ENCODE peak calls at places on chromosomes 11 and 22, in four cellular contexts. A is HepG2, I is GM23338, X is K562. M is an unnamed sample.

GRCh38 chr11:32838505-32839274 is 9.0 kb downstream of the PRRG4 start:
- ATAC-seq in X (no peak), A (no peak), I (peak), M (no peak)

GRCh38 chr11:58941838-58942237 is 2.5 kb downstream of the GLYATL1 start:
- ATAC-seq in A (no peak), I (no peak), X (no peak), M (no peak)

GRCh38 chr11:67572747-67573419 is 10.7 kb upstream of the GSTP1 start:
- ATAC-seq in X (peak), A (peak), I (peak), M (peak)

GRCh38 chr11:70297341-70297740 is 26.9 kb downstream of the PPFIA1 start:
- ATAC-seq in X (no peak), I (no peak), A (no peak), M (no peak)

GRCh38 chr11:108432783-108433182 is 34.5 kb downstream of the C11orf65 start:
- ATAC-seq in X (no peak), I (no peak), A (no peak), M (no peak)

GRCh38 chr11:18780329-18780728 is 11.3 kb downstream of the PTPN5 start:
- ATAC-seq in I (peak), X (no peak), A (no peak), M (peak)

GRCh38 chr11:116375221-116375620 is 397.6 kb downstream of the BUD13 start:
- ATAC-seq in A (peak), I (no peak), X (no peak), M (no peak)

GRCh38 chr11:9495780-9496514 is 35.1 kb downstream of the ZNF143 start:
- ATAC-seq in A (no peak), X (peak), I (no peak), M (no peak)

GRCh38 chr11:134270250-134270714 is 5.9 kb upstream of the GLB1L3 start:
- ATAC-seq in X (peak), I (peak), A (peak), M (no peak)

GRCh38 chr11:128727811-128728431 is 34.0 kb downstream of the FLI1 start:
- ATAC-seq in X (peak), A (no peak), I (no peak), M (no peak)

GRCh38 chr11:108871152-108871551 is 206.3 kb downstream of the DDX10 start:
- ATAC-seq in A (peak), X (peak), I (peak), M (no peak)

GRCh38 chr11:20194470-20194869 is 34.2 kb upstream of the DBX1 start:
- ATAC-seq in A (no peak), I (no peak), X (no peak), M (no peak)

DNA sequence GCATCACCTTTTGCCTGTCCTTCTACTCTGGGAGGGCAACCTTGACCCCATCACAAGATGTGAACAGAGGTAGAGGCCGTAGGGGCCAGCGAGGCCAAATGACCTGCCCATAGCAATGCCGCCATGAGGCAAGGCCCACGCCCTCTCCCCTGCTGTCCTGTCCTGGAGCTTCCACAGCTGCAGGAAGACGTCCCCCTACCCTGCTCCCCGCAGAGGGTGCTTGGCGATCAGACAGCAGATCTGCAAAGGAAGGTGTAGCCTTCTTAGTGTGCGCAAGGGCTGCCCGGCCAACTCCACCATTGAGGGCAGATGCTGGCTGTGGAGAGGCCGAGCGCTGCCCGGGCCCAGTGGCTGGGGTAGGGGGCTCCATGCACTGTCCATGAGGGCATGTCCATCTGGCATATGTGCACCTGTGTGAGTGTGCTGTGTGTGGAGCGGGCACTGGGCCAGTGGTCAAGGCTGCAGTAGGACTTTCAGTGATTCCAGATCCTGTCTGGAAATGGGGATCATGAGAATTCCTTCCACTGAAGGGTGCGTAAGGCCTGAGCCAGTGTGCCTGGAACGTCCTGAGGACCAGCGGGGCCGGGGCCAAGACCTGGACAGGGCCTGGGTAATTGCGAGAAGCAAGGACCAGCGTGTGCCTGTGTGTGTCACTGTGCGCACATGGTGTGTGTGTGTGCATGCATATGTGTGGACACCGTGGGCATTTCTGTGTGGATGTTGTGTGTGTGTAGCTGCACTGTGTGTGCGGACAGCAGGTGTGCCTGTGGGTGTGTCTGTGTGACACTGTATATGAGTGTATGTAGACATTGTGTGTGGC is 11.0 kb downstream of the TRPM5 start:
- ATAC-seq in I (no peak), X (no peak), A (no peak), M (no peak)
- H3K4me3 ChIP-seq in I (no peak), X (no peak), A (no peak), M (no peak)

DNA sequence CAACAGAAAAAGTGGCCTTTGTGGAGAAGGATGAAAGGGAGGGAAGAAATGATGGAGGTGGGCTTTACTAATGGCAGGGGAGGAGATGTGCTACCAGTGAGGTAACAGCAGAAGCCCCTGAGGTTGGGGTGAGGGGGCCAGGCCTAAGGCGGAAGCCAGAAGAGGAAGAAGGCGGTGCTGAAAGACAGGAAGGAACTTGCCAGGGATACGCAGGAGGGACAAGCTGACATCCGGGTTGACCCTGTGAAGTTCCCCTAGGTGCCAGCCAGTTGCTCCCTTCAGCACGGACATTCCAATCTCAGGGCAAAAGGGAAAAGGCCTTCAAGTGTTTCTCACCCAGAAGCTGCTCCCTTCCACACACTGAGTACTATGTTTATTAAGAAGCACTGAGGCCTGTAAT is 2.3 kb upstream of the TIRAP start:
- ATAC-seq in A (no peak), I (no peak), X (no peak), M (no peak)
- TF ChIP-seq POLR2AphosphoS5 in A (no peak), I (no peak), X (no peak), M (no peak)

DNA sequence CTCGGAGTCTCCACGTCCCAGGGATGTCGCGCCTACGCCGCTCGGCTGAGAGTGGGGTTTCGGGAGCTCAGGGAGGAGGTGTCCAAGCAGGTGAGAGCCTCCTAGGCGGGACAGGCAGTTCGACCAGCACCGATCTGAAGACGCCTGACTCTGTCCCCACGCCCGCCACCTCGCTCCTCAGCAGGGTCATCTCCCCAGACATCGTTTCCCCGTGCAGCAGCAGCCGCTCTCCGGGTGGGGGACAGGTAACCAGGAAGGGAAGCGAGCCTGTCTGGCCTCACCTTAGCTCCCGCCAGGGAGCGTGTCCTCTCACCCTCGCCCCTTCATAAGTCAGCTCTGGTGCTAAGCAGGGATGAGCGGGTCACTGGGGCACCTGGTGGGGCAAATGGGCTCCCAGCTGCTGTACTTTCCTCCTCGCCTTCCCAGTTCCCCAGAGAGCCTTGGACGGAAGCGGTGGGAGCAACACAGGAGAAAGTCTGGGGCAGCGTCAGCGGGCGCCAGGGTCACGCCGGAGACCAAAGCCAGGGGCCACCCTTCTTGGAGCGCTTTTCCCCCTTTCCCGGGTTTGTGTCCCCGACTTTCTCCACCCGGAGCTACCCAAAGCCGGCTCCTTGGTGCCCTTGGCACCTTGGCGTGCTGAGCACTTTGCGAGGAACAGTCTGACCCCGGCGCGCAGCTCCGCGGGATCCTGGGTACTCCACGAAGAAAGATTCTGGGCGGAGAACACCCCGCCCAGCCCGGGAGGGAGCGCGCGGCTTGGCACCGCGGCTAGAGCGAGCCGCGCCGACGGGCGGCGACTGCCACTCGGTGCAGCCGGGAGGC is 1.6 kb downstream of the SPON1 start:
- ATAC-seq in X (no peak), A (no peak), I (peak), M (peak)
- H3K4me3 ChIP-seq in X (no peak), A (no peak), I (peak), M (peak)

GRCh38 chr11:95218149-95218548 is 12.9 kb downstream of the SESN3 start:
- ATAC-seq in A (no peak), X (peak), I (no peak), M (no peak)
- TF ChIP-seq POLR2AphosphoS5 in A (no peak), X (no peak), I (no peak), M (no peak)

GRCh38 chr11:45287316-45287903 is 1.3 kb upstream of the SYT13 start:
- ATAC-seq in X (no peak), I (no peak), A (no peak), M (no peak)

GRCh38 chr11:45285289-45285828 is 782 bp downstream of the SYT13 start:
- ATAC-seq in X (no peak), A (no peak), I (peak), M (no peak)

GRCh38 chr11:45288395-45288794 is 2.3 kb upstream of the SYT13 start:
- ATAC-seq in I (no peak), A (no peak), X (no peak), M (no peak)

GRCh38 chr11:45289369-45289768 is 3.2 kb upstream of the SYT13 start:
- ATAC-seq in X (no peak), I (no peak), A (no peak), M (no peak)

DNA sequence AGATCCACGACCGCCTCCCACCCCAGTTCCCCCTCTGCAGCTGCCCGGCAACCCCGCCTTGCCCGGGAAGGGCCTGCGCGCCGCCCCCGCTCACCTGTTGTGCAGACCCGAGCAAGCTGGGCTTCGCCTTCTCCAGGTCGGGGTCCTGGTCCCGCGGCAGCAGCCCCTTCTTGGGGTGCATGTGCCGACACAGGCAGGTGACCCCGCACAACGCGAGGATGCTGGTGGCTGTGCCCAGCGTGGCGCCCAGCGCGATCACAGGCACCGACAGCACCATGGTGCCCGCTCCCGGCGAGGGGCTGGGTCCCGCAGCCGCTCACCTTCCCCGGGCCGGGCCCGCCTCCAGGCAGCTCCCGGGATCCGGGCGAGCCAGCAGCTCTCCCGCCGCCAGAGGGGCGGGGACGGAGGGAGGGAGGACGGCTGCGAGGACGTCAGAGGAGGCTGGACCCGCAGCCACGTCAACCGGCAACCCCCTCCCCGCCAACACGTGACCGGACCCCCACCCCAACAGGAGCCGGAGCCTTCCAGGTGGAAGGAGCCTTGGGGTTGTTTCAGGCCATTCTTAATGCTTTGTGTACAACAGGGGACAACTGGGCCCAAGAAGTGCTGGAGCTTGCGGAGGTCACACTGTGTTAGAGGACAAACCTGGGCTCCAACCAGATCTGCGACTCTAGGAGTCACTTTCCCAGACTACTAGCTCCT is at the start of gene SYT13:
- ATAC-seq in I (peak), A (peak), X (no peak), M (no peak)
- H3K4me3 ChIP-seq in I (peak), A (no peak), X (no peak), M (no peak)

DNA sequence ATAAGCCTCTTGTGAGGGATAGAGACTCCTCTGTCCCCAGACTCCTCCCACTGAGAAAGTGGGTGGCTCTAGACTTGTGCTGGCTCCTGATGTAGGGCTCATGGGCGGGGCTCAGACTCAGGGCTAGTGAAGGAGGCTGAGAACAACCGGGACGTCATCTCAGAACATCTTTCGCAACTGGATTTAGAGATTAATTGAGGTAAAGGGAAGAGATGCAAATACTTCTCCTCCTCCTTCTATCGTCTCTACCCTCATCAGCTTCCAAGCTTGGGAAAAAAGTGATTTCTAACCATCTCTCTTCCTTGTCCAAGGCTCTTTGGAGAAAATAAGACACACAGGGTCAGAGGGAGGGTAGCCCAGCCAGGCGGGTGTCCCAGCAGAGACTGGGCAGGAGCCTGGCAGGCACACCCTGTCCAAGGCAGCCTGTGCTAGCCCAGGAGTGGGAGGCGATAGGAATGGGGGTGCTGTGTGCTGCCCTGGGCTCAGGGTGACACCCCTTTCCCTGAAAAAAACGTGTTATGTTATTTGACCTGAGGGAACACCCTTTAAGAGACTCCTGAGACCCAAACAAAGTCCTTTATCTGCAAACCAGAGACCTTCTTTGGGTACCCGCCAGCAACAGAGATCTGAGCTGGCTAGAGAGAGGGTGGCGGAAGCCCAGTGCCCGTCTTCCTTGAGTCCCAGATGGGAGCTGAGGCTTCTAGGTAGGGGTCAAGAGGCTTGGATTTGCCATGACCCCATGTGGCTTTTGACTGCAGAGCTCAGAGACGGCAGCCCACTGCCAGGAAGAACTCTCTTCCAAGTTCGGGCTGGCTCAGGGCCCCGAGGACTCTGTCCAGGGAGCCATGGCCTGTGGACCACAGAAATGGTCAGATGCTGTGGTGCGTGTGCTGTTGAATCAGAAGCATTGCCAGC is 160.9 kb downstream of the ADAMTS15 start:
- ATAC-seq in A (no peak), X (peak), I (peak), M (peak)
- TF ChIP-seq POLR2AphosphoS5 in A (no peak), X (no peak), I (no peak), M (peak)

GRCh38 chr11:121029813-121030445 is 6.0 kb downstream of the TBCEL start:
- ATAC-seq in I (no peak), X (no peak), A (no peak), M (no peak)

GRCh38 chr11:121029153-121029552 is 5.3 kb downstream of the TBCEL start:
- ATAC-seq in X (no peak), I (no peak), A (no peak), M (no peak)

GRCh38 chr11:121023848-121024751 is at the start of gene TBCEL:
- ATAC-seq in X (peak), I (peak), A (peak), M (peak)

GRCh38 chr11:121024989-121025388 is 1.1 kb downstream of the TBCEL start:
- ATAC-seq in I (peak), A (peak), X (no peak), M (no peak)
- H3K4me3 ChIP-seq in I (peak), A (peak), X (peak), M (peak)

GRCh38 chr11:62592216-62592815 is 993 bp upstream of the TUT1 start:
- ATAC-seq in X (peak), A (peak), I (peak), M (no peak)

GRCh38 chr11:62595124-62595523 is 3.8 kb upstream of the TUT1 start:
- ATAC-seq in A (no peak), X (no peak), I (no peak), M (no peak)

GRCh38 chr11:62592989-62593421 is 1.7 kb upstream of the TUT1 start:
- ATAC-seq in I (no peak), X (no peak), A (no peak), M (no peak)

GRCh38 chr11:62591448-62592215 is at the start of gene TUT1:
- ATAC-seq in A (peak), X (peak), I (peak), M (peak)

DNA sequence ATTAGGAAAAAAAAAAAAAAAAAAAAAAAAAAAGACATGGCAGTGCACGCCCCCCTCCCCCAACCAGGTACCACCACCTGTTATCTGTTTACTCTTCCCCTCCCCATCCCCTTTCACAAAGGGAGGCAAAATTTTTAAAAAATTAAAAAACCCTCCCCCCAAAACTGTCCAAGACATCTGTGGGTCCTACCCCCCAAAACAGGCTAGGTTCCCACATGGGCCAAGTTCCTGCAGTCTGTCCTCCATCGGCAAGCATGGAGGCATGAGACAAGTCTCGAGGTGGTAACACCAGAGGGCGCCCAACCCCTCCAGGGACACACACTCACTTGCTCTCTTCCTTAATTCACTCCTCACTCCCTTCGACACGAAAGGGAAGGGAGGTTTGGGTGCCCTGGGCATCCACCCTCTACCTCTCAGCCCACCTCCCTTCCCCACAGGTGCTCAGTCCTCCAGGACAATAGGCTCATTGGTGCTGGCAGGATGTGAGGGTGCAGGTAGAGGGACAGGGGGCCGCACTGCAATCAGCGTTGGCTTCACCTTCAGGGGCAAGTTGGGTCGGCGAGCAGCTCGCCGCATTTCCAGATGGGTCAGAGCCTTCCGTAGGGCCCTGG is 2.2 kb upstream of the TUT1 start:
- ATAC-seq in I (peak), X (peak), A (peak), M (no peak)
- TF ChIP-seq POLR2AphosphoS5 in I (no peak), X (no peak), A (no peak), M (peak)

GRCh38 chr22:46551321-46551720 is 13.9 kb upstream of the CELSR1 start:
- ATAC-seq in X (no peak), A (no peak), I (no peak), M (no peak)

GRCh38 chr22:46551996-46552395 is 14.6 kb upstream of the CELSR1 start:
- ATAC-seq in A (no peak), X (no peak), I (no peak), M (no peak)

GRCh38 chr22:46547883-46548244 is 10.4 kb upstream of the CELSR1 start:
- ATAC-seq in X (no peak), I (no peak), A (peak), M (peak)

GRCh38 chr22:46549565-46549840 is 12.1 kb upstream of the CELSR1 start:
- ATAC-seq in I (no peak), A (peak), X (no peak), M (no peak)

DNA sequence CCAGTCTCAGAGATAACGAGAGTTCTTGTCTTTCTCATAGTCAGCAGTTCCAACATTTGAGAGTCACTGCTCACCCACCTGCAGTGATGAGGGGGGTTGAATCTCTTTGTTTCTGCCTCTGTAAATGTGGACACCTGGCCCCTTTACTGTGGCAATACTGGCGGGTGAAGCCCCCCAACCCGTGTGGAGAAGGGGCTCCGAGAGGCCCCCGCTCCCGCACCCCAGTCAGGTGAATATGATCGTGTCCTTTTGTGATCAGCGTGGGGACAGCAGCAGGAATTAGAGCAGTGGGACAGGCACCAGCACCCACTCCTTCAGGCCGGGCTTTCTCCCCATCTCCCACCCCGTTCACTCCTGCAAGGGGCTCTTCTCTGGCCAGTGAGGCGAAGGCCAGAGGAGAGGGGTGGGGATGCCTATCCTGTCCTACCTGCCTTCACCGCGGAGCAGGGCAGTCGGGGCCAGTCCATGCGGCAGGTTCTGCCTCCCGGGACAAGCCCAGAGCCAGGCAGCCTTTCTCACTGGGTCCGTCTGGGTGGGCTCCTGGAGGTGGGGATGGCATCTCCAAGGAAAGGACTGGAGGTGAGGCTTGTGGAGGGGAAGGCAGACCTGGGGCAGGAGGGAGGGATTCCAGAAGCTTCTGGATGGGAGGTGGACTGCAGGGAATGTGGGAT is 12.7 kb upstream of the CELSR1 start:
- ATAC-seq in A (no peak), X (no peak), I (no peak), M (no peak)
- H3K4me3 ChIP-seq in A (no peak), X (no peak), I (no peak), M (no peak)